ENCODE peak calls at places on chromosome 16, in eight cellular contexts. S, D, U, C, Z, A, E and R are unnamed samples.

GRCh38 chr16:30951193-30951592 is 2.3 kb downstream of the ORAI3 start:
- DNase-seq in Z (no peak), C (no peak), A (no peak), S (no peak), D (no peak), U (no peak), E (no peak), R (no peak)

GRCh38 chr16:31094088-31094423 is 541 bp downstream of the VKORC1 start:
- DNase-seq in C (no peak), D (no peak), S (no peak), A (no peak), Z (no peak), E (no peak), U (no peak), R (no peak)

GRCh38 chr16:3835089-3835602 is 45.4 kb downstream of the CREBBP start:
- DNase-seq in A (no peak), E (no peak), U (no peak), S (no peak), D (no peak), Z (no peak), C (no peak), R (no peak)

GRCh38 chr16:2483160-2483559 is 8.2 kb downstream of the TBC1D24 start:
- DNase-seq in Z (no peak), E (peak; percentile 29), U (no peak), A (peak; percentile 27), C (no peak), D (no peak), S (no peak), R (no peak)

GRCh38 chr16:68406458-68407041 is 41.8 kb downstream of the SMPD3 start:
- DNase-seq in S (no peak), D (no peak), A (peak; percentile 54), U (peak; percentile 35), C (no peak), E (no peak), Z (no peak), R (peak; percentile 65)

GRCh38 chr16:80489173-80489572 is 51.6 kb upstream of the DYNLRB2 start:
- DNase-seq in Z (no peak), A (no peak), E (no peak), S (no peak), C (no peak), D (no peak), U (no peak), R (no peak)

GRCh38 chr16:72921620-72922019 is 126.3 kb downstream of the ZFHX3 start:
- DNase-seq in U (no peak), A (peak; percentile 32), C (no peak), E (no peak), Z (no peak), D (no peak), S (no peak), R (no peak)

GRCh38 chr16:46972971-46973456 is 460 bp downstream of the DNAJA2 start:
- DNase-seq in D (peak; percentile 50), E (peak; percentile 37), S (peak; percentile 73), C (no peak), A (no peak), U (peak; percentile 16), Z (no peak), R (no peak)

GRCh38 chr16:50238868-50239301 is 27.5 kb upstream of the ADCY7 start:
- DNase-seq in U (no peak), Z (no peak), E (no peak), C (no peak), D (no peak), A (no peak), S (no peak), R (no peak)

GRCh38 chr16:84175351-84176081 is 11.3 kb downstream of the TAF1C start:
- DNase-seq in S (no peak), D (peak; percentile 55), Z (peak; percentile 21), A (peak; percentile 53), C (no peak), U (peak; percentile 72), E (peak; percentile 55), R (no peak)

GRCh38 chr16:19367335-19367734 is 50.3 kb upstream of the TMC5 start:
- DNase-seq in Z (no peak), S (no peak), C (no peak), D (no peak), E (no peak), A (no peak), U (no peak), R (no peak)

GRCh38 chr16:20610892-20611349 is 34.8 kb upstream of the ACSM2B start:
- DNase-seq in Z (no peak), A (no peak), C (no peak), D (no peak), E (peak; percentile 35), U (no peak), S (no peak), R (no peak)

GRCh38 chr16:66275795-66276428 is 90.6 kb upstream of the CDH5 start:
- DNase-seq in E (no peak), Z (no peak), S (no peak), U (peak; percentile 80), C (no peak), D (peak; percentile 45), A (peak; percentile 76), R (no peak)

GRCh38 chr16:10736926-10737625 is 6.6 kb upstream of the NUBP1 start:
- DNase-seq in U (peak; percentile 74), A (peak; percentile 61), S (no peak), C (peak; percentile 36), D (peak; percentile 61), E (peak; percentile 44), Z (peak; percentile 38), R (no peak)

GRCh38 chr16:89723279-89724250 is 2.2 kb downstream of the ZNF276 start:
- DNase-seq in U (no peak), S (no peak), A (peak; percentile 14), C (no peak), D (peak; percentile 45), Z (no peak), E (peak; percentile 72), R (no peak)

GRCh38 chr16:19745286-19746018 is 27.4 kb downstream of the IQCK start:
- DNase-seq in A (peak; percentile 71), E (no peak), U (peak; percentile 39), C (no peak), S (no peak), D (no peak), Z (peak; percentile 27), R (peak; percentile 13)

GRCh38 chr16:88264641-88265285 is 118.0 kb upstream of the ZNF469 start:
- DNase-seq in Z (peak; percentile 70), A (peak; percentile 94), D (peak; percentile 94), C (peak; percentile 96), S (peak; percentile 97), E (peak; percentile 98), U (peak; percentile 94), R (peak; percentile 71)

DNA sequence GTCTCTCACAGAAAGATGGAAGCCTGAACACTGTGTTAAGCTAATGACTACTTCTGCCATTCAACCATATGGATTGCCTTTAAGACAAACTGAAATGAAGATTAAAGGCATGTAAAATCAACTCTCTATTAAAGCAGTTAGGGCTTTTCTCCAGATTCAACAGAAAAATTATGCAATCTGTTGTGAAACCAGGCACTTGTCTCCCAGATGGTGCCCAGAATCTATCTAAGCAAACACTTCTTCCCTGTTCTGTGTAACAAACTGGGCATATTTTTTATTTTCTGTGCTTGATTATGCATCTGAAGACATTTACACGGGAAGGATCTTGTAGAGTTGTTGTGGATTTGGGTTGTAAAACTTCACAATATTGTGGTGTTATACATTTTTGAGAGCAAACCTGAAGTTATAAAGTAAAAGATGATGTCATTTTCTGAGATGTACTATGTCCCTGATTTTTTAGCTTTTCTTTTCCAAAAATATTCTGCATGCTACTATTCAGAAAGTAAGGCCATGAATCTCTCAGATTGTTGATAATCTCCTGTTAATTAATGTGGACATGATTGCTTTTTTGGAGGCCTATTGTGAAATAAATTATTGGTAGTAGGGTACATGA is 1550.3 kb downstream of the CDH8 start:
- DNase-seq in C (no peak), E (no peak), U (no peak), S (no peak), Z (no peak), A (no peak), D (no peak), R (no peak)
- TF ChIP-seq CTCF in C (no peak), E (no peak), U (no peak), S (no peak), Z (no peak), A (no peak), D (no peak), R (no peak)

DNA sequence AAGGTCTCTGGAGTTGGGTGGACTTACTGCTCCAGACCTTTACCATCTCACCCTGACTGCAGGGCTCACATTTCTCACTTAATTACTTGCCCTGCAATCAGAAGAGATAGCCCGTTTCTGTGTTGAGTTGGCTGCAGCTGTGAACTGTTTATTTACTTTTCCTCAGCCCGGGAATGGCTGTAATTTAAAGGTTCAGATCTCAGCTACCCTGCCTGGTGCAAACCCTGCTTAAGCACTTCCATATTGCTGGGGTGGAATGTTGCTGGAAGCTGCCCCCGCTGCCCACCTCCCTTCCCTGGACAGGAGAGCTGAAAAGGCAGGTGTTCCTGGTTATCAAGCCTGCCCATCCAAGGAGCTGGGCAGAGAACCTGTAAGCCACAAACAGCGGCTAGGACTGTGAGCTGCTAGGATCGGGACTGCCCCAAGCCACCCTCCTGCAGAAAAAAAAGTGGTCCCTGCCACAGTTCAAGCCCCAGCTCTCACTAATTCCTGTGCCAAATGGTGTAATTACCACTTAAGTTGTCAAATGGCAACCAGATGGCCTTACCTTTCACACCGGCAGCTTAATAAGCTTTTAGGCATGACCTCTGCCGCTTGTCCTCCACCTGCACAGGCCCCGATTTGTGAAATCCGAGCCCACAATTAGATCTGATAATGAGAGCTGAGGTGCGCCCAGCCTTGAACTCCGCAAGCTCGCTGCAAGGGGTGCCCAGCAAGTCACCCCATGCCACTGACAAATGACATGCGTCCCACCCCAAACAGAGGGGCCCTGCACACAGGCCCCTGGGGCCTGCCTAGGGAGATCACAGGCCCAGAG is 269.8 kb downstream of the C16orf95 start:
- DNase-seq in D (no peak), E (no peak), C (no peak), Z (no peak), A (peak; percentile 45), S (no peak), U (no peak), R (no peak)
- H3K27me3 ChIP-seq in D (no peaks in the 10 kb centered on the region), E (no peaks in the 10 kb centered on the region), C (peaks cover 17% of the 10 kb centered on the region), Z (peaks cover 11% of the 10 kb centered on the region), A (peaks cover 47% of the 10 kb centered on the region), S (peaks cover 29% of the 10 kb centered on the region), U (no peaks in the 10 kb centered on the region), R (peaks cover 21% of the 10 kb centered on the region)

DNA sequence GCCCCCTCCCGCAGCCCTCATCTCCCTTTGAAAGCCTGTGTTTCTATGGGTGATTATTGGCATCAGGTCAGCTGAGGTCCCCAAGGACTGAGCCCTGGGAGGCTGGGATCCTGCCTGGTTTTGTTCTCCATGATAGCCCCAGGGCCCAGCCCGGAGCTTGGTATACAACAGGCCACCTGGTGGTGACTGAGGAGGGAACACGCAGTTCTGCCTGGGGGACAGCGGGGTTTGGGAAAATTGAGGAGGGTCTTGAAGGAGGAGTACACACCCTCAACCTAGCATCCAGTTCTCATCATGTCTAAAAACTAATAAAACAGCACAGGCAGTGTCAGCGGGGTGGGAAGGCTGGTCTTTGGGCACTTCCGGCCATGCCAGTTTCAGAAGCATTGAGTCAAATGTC is 335.1 kb downstream of the CPPED1 start:
- DNase-seq in S (no peak), A (no peak), E (no peak), D (no peak), U (no peak), Z (no peak), C (no peak), R (no peak)
- TF ChIP-seq CTCF in S (no peak), A (no peak), E (no peak), D (no peak), U (peak; percentile 32), Z (no peak), C (no peak), R (no peak)

DNA sequence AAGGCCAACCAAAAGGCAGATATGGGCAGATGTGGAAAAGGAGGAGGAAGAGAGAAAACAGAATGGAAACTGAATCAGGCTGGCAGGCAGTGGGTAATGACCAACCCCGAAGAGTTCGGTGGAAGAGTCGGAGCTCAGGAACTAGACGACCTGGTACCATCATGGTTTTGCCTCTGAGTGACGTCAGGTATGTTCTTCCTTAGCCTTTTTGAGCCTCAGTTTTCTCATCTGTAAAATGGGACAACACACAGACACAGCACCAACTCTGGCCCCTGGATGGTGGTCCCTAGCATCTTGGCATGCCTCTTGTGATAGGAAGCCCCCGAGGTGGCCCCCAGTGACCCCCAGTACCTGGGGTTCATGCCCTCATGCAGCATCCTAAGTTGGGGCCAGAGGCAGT is 37.2 kb upstream of the C16orf82 start:
- DNase-seq in C (no peak), A (no peak), Z (no peak), E (no peak), U (no peak), D (no peak), S (no peak), R (no peak)
- H3K27me3 ChIP-seq in C (no peaks in the 10 kb centered on the region), A (peaks cover 3% of the 10 kb centered on the region), Z (no peaks in the 10 kb centered on the region), E (no peaks in the 10 kb centered on the region), U (no peaks in the 10 kb centered on the region), D (no peaks in the 10 kb centered on the region), S (no peaks in the 10 kb centered on the region), R (no peaks in the 10 kb centered on the region)